ENCODE peak calls at places on chromosomes 5 and 9, in five cellular contexts. K is A549, S is WERI-Rb-1, G is right atrium auricular region, I is keratinocyte. L is an unnamed sample.

GRCh38 chr5:143714629-143715028 is 97.3 kb upstream of the HMHB1 start:
- DNase-seq in K (no peak), S (no peak), G (peak), I (no peak), L (no peak)

GRCh38 chr5:29770936-29771335 is 1422.5 kb upstream of the CDH6 start:
- DNase-seq in K (no peak), S (no peak), G (no peak), I (no peak), L (no peak)

GRCh38 chr5:173733065-173733824 is 116.8 kb upstream of the BOD1 start:
- DNase-seq in K (no peak), S (peak), G (no peak), I (no peak), L (no peak)

GRCh38 chr5:90461303-90461702 is 13.3 kb downstream of the MBLAC2 start:
- DNase-seq in K (no peak), S (no peak), G (no peak), I (no peak), L (no peak)

GRCh38 chr5:147417133-147417813 is 92.6 kb downstream of the DPYSL3 start:
- DNase-seq in K (no peak), S (no peak), G (peak), I (no peak), L (peak)

GRCh38 chr5:172931001-172931536 is 28.2 kb upstream of the RPL26L1 start:
- DNase-seq in K (peak), S (no peak), G (peak), I (peak), L (no peak)

GRCh38 chr5:154583545-154584168 is 105.6 kb upstream of the HAND1 start:
- DNase-seq in K (peak), S (no peak), G (no peak), I (no peak), L (no peak)

GRCh38 chr5:60829490-60830266 is 14.4 kb downstream of the ELOVL7 start:
- DNase-seq in K (no peak), S (no peak), G (no peak), I (no peak), L (no peak)

GRCh38 chr9:14910178-14910805 is at the start of gene FREM1:
- DNase-seq in K (no peak), S (no peak), G (no peak), I (no peak), L (peak)

GRCh38 chr9:21591221-21592062 is 109.3 kb upstream of the IFNE start:
- DNase-seq in K (peak), S (no peak), G (peak), I (peak), L (peak)

GRCh38 chr5:32323741-32324140 is 11.0 kb upstream of the MTMR12 start:
- DNase-seq in K (no peak), S (no peak), G (no peak), I (no peak), L (no peak)

GRCh38 chr9:114130624-114131277 is 24.6 kb upstream of the COL27A1 start:
- DNase-seq in K (no peak), S (no peak), G (no peak), I (no peak), L (no peak)

GRCh38 chr9:114134827-114135396 is 20.4 kb upstream of the COL27A1 start:
- DNase-seq in K (no peak), S (no peak), G (no peak), I (no peak), L (no peak)

GRCh38 chr9:114131808-114132549 is 23.4 kb upstream of the COL27A1 start:
- DNase-seq in K (no peak), S (no peak), G (no peak), I (no peak), L (no peak)

GRCh38 chr9:114130141-114130540 is 25.2 kb upstream of the COL27A1 start:
- DNase-seq in K (no peak), S (no peak), G (no peak), I (no peak), L (no peak)

GRCh38 chr9:114132550-114132918 is 22.8 kb upstream of the COL27A1 start:
- DNase-seq in K (no peak), S (no peak), G (no peak), I (no peak), L (no peak)
- TF ChIP-seq CTCF in K (no peak), S (no peak), G (no peak), I (no peak), L (no peak)

GRCh38 chr5:152004095-152004494 is 79.4 kb upstream of the GLRA1 start:
- DNase-seq in K (no peak), S (peak), G (no peak), I (no peak), L (no peak)

DNA sequence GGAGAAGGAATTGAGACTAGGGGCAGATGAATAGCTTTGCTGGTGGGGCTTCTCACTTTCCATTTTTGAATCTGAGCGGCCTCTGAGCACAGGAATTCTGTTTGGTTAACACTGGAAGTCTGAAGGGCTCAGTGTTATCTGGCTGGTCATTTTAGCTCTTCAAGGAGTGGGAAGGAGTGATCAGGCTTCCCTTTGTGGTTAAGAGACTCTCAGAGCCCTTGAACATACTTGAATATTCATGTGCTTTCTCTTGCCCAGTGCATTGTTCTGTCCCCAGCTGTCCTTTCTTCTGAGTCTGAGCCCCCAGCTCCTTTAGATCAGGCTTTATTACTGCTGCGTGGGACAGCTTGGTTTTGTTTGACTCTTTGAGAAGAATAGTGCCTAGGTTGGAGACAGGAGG is 82.9 kb upstream of the GLRA1 start:
- DNase-seq in K (no peak), S (no peak), G (no peak), I (no peak), L (peak)
- H3K27ac ChIP-seq in K (no peak), S (no peak), G (no peak), I (no peak), L (no peak)

GRCh38 chr5:11596185-11596584 is 308.1 kb downstream of the CTNND2 start:
- DNase-seq in K (no peak), S (no peak), G (no peak), I (no peak), L (no peak)
- TF ChIP-seq CTCF in K (no peak), S (no peak), G (no peak), I (no peak), L (no peak)

GRCh38 chr5:13472834-13473233 is 471.7 kb downstream of the DNAH5 start:
- DNase-seq in K (no peak), S (no peak), G (no peak), I (no peak), L (no peak)
- H3K27ac ChIP-seq in K (no peak), S (no peak), G (no peak), I (no peak), L (no peak)

GRCh38 chr9:10858817-10859216 is 246.0 kb upstream of the PTPRD start:
- DNase-seq in K (no peak), S (no peak), G (no peak), I (no peak), L (no peak)

DNA sequence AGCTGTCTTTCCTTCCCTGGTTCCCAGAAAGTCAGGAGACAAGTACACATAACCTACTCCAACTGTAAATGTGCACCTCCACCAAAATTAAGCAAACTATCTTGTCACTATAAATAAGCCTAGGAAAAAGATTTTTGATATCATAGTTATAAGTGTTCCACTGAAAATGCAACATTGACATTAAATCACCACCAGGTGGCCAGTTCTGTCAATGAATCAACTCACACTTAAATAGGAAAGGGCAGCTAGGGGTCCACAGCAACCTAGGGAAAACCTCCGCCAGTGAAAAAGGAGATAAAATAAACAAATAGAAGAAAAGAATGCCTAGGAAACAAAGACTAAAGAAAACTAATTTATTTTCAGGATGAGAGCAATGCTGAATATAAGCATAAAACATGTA is 243.0 kb upstream of the PTPRD start:
- DNase-seq in K (no peak), S (no peak), G (no peak), I (no peak), L (peak)
- TF ChIP-seq CTCF in K (no peak), S (no peak), G (peak), I (peak), L (peak)

GRCh38 chr5:168266016-168266415 is 25.4 kb upstream of the WWC1 start:
- DNase-seq in K (no peak), S (no peak), G (no peak), I (no peak), L (no peak)
- H3K27ac ChIP-seq in K (no peak), S (no peak), G (no peak), I (no peak), L (no peak)

GRCh38 chr9:137300607-137301085 is 1.4 kb downstream of the NRARP start:
- DNase-seq in K (no peak), S (peak), G (no peak), I (no peak), L (no peak)

GRCh38 chr9:137303031-137303892 is 1.2 kb upstream of the NRARP start:
- DNase-seq in K (no peak), S (no peak), G (no peak), I (no peak), L (no peak)

GRCh38 chr9:137302176-137303030 is at the start of gene NRARP:
- DNase-seq in K (peak), S (peak), G (peak), I (no peak), L (peak)

GRCh38 chr9:137299938-137300337 is 2.1 kb downstream of the NRARP start:
- DNase-seq in K (no peak), S (peak), G (no peak), I (no peak), L (peak)

GRCh38 chr9:137301086-137301947 is 754 bp downstream of the NRARP start:
- DNase-seq in K (no peak), S (peak), G (no peak), I (no peak), L (peak)
- TF ChIP-seq CTCF in K (peak), S (peak), G (no peak), I (no peak), L (no peak)

DNA sequence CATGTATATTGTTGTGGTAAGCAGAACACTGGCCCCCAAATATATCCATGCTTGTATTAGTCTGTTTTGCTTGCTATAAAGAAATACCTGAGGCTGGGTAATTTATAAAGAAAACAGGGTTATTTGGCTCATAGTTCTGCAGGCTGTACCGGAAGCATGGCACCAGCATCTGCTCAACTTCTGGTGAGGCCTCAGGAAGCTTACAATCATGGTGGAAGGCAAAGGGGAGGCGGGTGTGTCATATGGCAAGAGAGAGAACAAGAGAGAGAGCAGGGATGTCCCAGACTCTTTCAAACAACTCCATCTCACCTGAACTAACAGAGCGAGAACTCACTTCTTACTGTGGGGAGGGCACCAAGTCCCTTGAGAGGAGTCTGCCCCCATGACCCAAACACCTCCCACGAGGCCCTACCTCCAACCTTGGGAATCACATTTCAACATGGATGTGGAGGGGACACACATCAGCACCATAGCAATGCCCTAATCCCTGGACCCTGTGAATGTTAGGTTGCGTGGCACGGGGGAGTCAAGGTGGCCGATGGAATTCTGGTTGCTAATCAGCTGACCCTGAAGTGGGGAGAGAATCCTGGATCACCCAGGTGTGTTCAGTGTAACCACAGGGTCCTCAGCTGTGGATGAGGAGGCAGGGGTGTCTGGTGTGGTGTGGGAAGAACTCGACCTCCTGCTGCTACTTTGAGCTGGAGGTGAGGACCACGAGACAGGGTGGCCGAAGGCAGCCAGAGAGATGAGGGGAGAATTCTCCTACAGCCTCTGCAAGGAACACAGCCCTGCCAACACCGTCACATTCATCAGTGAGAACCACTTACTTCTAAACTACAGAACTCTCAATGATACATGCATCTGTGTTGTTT is 172.8 kb downstream of the AUH start:
- DNase-seq in K (no peak), S (no peak), G (no peak), I (no peak), L (no peak)
- H3K27ac ChIP-seq in K (no peak), S (no peak), G (no peak), I (no peak), L (no peak)

GRCh38 chr5:139137703-139138102 is 60.5 kb downstream of the SIL1 start:
- DNase-seq in K (no peak), S (peak), G (no peak), I (no peak), L (peak)
- TF ChIP-seq CTCF in K (peak), S (peak), G (no peak), I (no peak), L (peak)

GRCh38 chr5:152288499-152288898 is 116.6 kb downstream of the NMUR2 start:
- DNase-seq in K (no peak), S (no peak), G (peak), I (no peak), L (no peak)
- H3K27ac ChIP-seq in K (no peak), S (no peak), G (peak), I (no peak), L (no peak)

L was measured in cardiac muscle cell.